ENCODE peak calls at places on chromosomes 4 and X, in six cellular contexts. One of them, this sample, is unnamed.

GRCh38 chr4:25870081-25870480 is 7.3 kb upstream of the SEL1L3 start:
- DNase-seq in CD4-positive, CD25-positive, alpha-beta regulatory T cell: no peak
- DNase-seq in hypothalamus: no peak
- DNase-seq in EL: no peak
- DNase-seq in psoas muscle: no peak
- DNase-seq in AG04450: no peak
- DNase-seq in this sample: no peak

GRCh38 chr4:98970386-98970785 is 25.1 kb upstream of the METAP1 start:
- DNase-seq in CD4-positive, CD25-positive, alpha-beta regulatory T cell: no peak
- DNase-seq in EL: no peak
- DNase-seq in AG04450: no peak
- DNase-seq in hypothalamus: no peak
- DNase-seq in psoas muscle: no peak
- DNase-seq in this sample: no peak

GRCh38 chr4:112726041-112726440 is 89.1 kb downstream of the LARP7 start:
- DNase-seq in hypothalamus: no peak
- DNase-seq in AG04450: no peak
- DNase-seq in CD4-positive, CD25-positive, alpha-beta regulatory T cell: no peak
- DNase-seq in psoas muscle: no peak
- DNase-seq in EL: no peak
- DNase-seq in this sample: no peak

GRCh38 chr4:181143241-181143854 is 1099.9 kb upstream of the TENM3 start:
- DNase-seq in AG04450: peak; percentile 56
- DNase-seq in hypothalamus: peak; percentile 75
- DNase-seq in CD4-positive, CD25-positive, alpha-beta regulatory T cell: peak; percentile 68
- DNase-seq in psoas muscle: peak; percentile 84
- DNase-seq in EL: peak; percentile 62
- DNase-seq in this sample: peak; percentile 56

GRCh38 chrX:106959897-106960296 is 39.7 kb downstream of the CLDN2 start:
- DNase-seq in hypothalamus: no peak
- DNase-seq in CD4-positive, CD25-positive, alpha-beta regulatory T cell: no peak
- DNase-seq in psoas muscle: no peak
- DNase-seq in AG04450: no peak
- DNase-seq in EL: peak; percentile 9
- DNase-seq in this sample: no peak

GRCh38 chrX:115372026-115372610 is 82.6 kb downstream of the LUZP4 start:
- DNase-seq in hypothalamus: no peak
- DNase-seq in AG04450: no peak
- DNase-seq in EL: peak; percentile 69
- DNase-seq in psoas muscle: no peak
- DNase-seq in CD4-positive, CD25-positive, alpha-beta regulatory T cell: no peak
- DNase-seq in this sample: peak; percentile 12

GRCh38 chr4:9964884-9965283 is 56.4 kb downstream of the SLC2A9 start:
- DNase-seq in CD4-positive, CD25-positive, alpha-beta regulatory T cell: no peak
- DNase-seq in psoas muscle: no peak
- DNase-seq in EL: no peak
- DNase-seq in hypothalamus: no peak
- DNase-seq in AG04450: no peak
- DNase-seq in this sample: no peak

GRCh38 chrX:100512471-100512870 is 72.3 kb upstream of the TNMD start:
- DNase-seq in psoas muscle: no peak
- DNase-seq in EL: peak; percentile 1
- DNase-seq in hypothalamus: no peak
- DNase-seq in AG04450: no peak
- DNase-seq in CD4-positive, CD25-positive, alpha-beta regulatory T cell: peak; percentile 18
- DNase-seq in this sample: peak; percentile 1

GRCh38 chrX:18899796-18900380 is 84.0 kb downstream of the PHKA2 start:
- DNase-seq in EL: no peak
- DNase-seq in psoas muscle: no peak
- DNase-seq in CD4-positive, CD25-positive, alpha-beta regulatory T cell: no peak
- DNase-seq in hypothalamus: peak; percentile 4
- DNase-seq in AG04450: no peak
- DNase-seq in this sample: no peak

GRCh38 chr4:102036619-102037376 is 246.3 kb downstream of the BANK1 start:
- DNase-seq in psoas muscle: no peak
- DNase-seq in AG04450: no peak
- DNase-seq in hypothalamus: no peak
- DNase-seq in CD4-positive, CD25-positive, alpha-beta regulatory T cell: no peak
- DNase-seq in EL: peak; percentile 63
- DNase-seq in this sample: no peak

GRCh38 chrX:153861733-153862300 is 24.2 kb downstream of the L1CAM start:
- DNase-seq in AG04450: no peak
- DNase-seq in CD4-positive, CD25-positive, alpha-beta regulatory T cell: no peak
- DNase-seq in psoas muscle: no peak
- DNase-seq in hypothalamus: no peak
- DNase-seq in EL: no peak
- DNase-seq in this sample: no peak

GRCh38 chrX:102154218-102154860 is 1.4 kb downstream of the BEX5 start:
- DNase-seq in psoas muscle: no peak
- DNase-seq in CD4-positive, CD25-positive, alpha-beta regulatory T cell: peak; percentile 2
- DNase-seq in EL: no peak
- DNase-seq in hypothalamus: no peak
- DNase-seq in AG04450: no peak
- DNase-seq in this sample: no peak

GRCh38 chrX:40072246-40072645 is 25.5 kb downstream of the BCOR start:
- DNase-seq in hypothalamus: no peak
- DNase-seq in AG04450: no peak
- DNase-seq in EL: no peak
- DNase-seq in psoas muscle: no peak
- DNase-seq in CD4-positive, CD25-positive, alpha-beta regulatory T cell: no peak
- DNase-seq in this sample: no peak